ENCODE peak calls at places on chromosomes 4 and X, in four cellular contexts. Z is CD4-positive, alpha-beta T cell; C is MM.1S; W is AG04450. Q is an unnamed sample.

GRCh38 chr4:2079006-2079405 is 19.9 kb downstream of the NAT8L start:
- DNase-seq in Z (no peak), C (no peak), W (no peak), Q (no peak)

GRCh38 chr4:112279025-112279881 is 6.5 kb downstream of the TIFA start:
- DNase-seq in Z (no peak), C (peak; percentile 70), W (no peak), Q (no peak)

GRCh38 chr4:158111241-158111640 is 61.6 kb downstream of the GASK1B start:
- DNase-seq in Z (no peak), C (no peak), W (no peak), Q (no peak)

GRCh38 chr4:108774809-108775530 is 12.1 kb upstream of the ETNPPL start:
- DNase-seq in Z (no peak), C (no peak), W (no peak), Q (no peak)

GRCh38 chr4:185112104-185112503 is 31.0 kb upstream of the SLC25A4 start:
- DNase-seq in Z (no peak), C (peak; percentile 15), W (peak; percentile 75), Q (no peak)

GRCh38 chr4:30396772-30397475 is 323.2 kb upstream of the PCDH7 start:
- DNase-seq in Z (no peak), C (no peak), W (no peak), Q (no peak)

GRCh38 chrX:155334486-155335316 is at the start of gene CLIC2:
- DNase-seq in Z (no peak), C (peak; percentile 82), W (peak; percentile 59), Q (no peak)

GRCh38 chrX:13387656-13388421 is 68.0 kb upstream of the ATXN3L start:
- DNase-seq in Z (no peak), C (no peak), W (no peak), Q (no peak)

GRCh38 chr4:147160908-147161513 is 215.3 kb upstream of the TTC29 start:
- DNase-seq in Z (no peak), C (peak; percentile 47), W (peak; percentile 16), Q (no peak)

GRCh38 chr4:81429607-81430006 is 42.1 kb downstream of the RASGEF1B start:
- DNase-seq in Z (no peak), C (no peak), W (no peak), Q (no peak)
- H3K27ac ChIP-seq in Z (no peak overlapping the region), C (no peak overlapping the region), W (no peak overlapping the region), Q (peak overlapping the region; percentile 9)

GRCh38 chrX:31178064-31178768 is 106.4 kb upstream of the FTHL17 start:
- DNase-seq in Z (no peak), C (no peak), W (no peak), Q (no peak)
- H3K27ac ChIP-seq in Z (no peak overlapping the region), C (no peak overlapping the region), W (no peak overlapping the region), Q (no peak overlapping the region)

DNA sequence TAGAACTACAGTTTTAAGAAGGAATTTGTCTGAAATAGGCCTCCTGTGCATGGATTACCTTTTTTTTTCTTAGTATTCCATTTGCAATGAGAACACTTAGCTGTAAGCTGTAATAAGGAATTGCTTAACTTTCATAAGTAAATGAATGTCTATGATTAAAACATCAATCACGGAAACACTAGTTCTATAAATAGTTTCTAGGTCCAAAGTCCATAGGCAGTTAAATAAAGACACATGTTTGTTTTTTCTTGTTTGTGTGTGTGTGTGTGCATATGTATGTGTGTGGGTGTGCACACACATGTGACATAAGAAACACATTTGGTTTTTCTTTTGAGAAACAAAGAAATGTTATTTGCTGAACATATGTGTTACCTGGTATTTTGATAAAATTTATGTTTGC is 11.2 kb downstream of the GPRIN3 start:
- DNase-seq in Z (no peak), C (peak; percentile 36), W (no peak), Q (no peak)
- H3K27ac ChIP-seq in Z (no peak overlapping the region), C (peak overlapping the region; percentile 100), W (no peak overlapping the region), Q (no peak overlapping the region)

GRCh38 chrX:44874481-44875184 is 1.6 kb downstream of the KDM6A start:
- DNase-seq in Z (peak; percentile 29), C (peak; percentile 13), W (no peak), Q (no peak)

GRCh38 chrX:44876076-44876475 is 3.1 kb downstream of the KDM6A start:
- DNase-seq in Z (no peak), C (no peak), W (no peak), Q (no peak)

GRCh38 chrX:44876767-44877166 is 3.8 kb downstream of the KDM6A start:
- DNase-seq in Z (no peak), C (no peak), W (no peak), Q (no peak)

GRCh38 chrX:44873415-44874270 is 655 bp downstream of the KDM6A start:
- DNase-seq in Z (peak; percentile 43), C (peak; percentile 21), W (no peak), Q (peak; percentile 68)

DNA sequence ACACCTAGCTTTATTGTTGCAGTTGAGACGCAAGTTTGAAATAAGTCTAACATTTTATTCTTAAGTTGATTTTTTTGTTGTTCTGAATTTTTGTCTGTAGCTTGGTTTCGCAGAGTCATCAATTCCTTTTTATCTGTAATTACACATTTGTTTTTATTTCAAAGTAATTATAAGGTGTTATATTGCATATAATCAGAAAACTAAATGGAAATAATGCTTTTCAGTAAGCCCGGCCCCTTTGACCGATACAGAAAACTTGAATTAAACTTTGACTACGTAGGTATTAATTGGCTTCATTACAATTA is 2.1 kb downstream of the KDM6A start:
- DNase-seq in Z (no peak), C (no peak), W (no peak), Q (no peak)
- H3K27ac ChIP-seq in Z (no peak overlapping the region), C (peak overlapping the region; percentile 1), W (no peak overlapping the region), Q (no peak overlapping the region)

DNA sequence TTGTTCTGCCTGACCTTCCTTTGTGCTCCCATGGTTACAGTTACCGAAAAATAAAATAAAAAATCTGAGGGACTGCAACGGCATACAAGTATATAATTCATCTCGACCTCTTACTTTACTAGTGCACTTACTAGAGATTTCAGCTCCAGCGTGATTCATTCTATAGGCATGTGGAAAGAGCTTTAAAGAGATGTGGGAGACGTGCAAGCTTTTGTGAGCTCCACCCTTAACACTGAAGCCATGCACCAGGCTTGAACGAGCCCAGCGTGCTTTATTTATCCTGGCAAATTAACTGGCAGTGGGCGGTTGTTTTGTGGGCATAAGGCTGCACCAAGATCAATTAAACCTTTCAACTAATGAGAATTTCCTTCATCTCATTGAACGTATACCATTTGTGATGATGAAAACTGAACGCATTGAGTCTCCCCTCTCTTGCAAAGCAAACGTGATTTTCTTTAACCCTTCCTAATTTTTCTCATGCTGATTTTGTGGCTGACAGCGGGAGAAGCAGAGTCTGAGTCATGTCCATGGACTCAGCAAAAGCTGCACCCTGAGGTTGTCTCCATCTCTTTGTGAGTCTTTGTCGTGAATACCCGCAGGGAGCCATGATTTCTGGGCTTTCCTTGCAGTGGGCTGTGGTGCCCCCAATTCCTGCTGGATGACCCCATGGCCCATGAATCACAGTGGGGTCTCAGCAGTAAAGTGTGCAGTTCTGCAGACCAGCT is 60.1 kb downstream of the MXRA5 start:
- DNase-seq in Z (no peak), C (no peak), W (no peak), Q (no peak)
- H3K27ac ChIP-seq in Z (no peak overlapping the region), C (no peak overlapping the region), W (peak overlapping the region; percentile 78), Q (no peak overlapping the region)

DNA sequence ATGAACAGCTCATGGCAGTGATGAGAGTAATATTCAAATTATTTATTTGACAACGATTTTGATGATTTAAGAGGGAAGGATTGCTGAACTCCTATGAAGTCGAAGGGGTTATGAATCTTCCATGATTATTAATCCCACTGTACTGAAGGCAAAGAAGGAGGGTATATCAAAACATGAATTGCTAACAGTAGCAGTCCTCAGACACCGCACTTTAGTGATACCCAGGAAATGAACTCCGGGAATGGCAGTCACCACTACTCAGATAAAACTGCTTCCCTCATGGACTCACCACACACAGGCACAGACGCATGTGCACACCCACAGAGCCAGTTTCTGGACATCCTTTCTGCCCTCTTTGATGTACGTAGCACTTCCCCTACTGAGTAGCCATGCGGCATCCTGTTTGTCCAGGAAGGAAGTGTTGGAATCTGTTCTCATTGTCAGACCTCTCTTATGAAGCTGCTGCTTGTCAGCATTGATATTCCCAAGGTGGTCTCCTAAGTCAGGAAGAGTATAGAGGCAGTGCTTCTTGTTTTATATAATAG is 95.7 kb downstream of the DCLK2 start:
- DNase-seq in Z (no peak), C (no peak), W (no peak), Q (no peak)
- H3K27ac ChIP-seq in Z (no peak overlapping the region), C (no peak overlapping the region), W (no peak overlapping the region), Q (peak overlapping the region; percentile 48)

GRCh38 chrX:10570601-10571000 is 49.8 kb downstream of the MID1 start:
- DNase-seq in Z (no peak), C (no peak), W (no peak), Q (no peak)

GRCh38 chrX:10566726-10567097 is 53.7 kb downstream of the MID1 start:
- DNase-seq in Z (no peak), C (no peak), W (no peak), Q (no peak)

GRCh38 chrX:10568428-10568827 is 52.0 kb downstream of the MID1 start:
- DNase-seq in Z (no peak), C (no peak), W (no peak), Q (no peak)

GRCh38 chrX:10567136-10567535 is 53.2 kb downstream of the MID1 start:
- DNase-seq in Z (no peak), C (no peak), W (no peak), Q (no peak)

GRCh38 chrX:10569946-10570345 is 50.4 kb downstream of the MID1 start:
- DNase-seq in Z (no peak), C (no peak), W (no peak), Q (no peak)
- H3K27ac ChIP-seq in Z (no peak overlapping the region), C (no peak overlapping the region), W (peak overlapping the region; percentile 34), Q (no peak overlapping the region)

GRCh38 chr4:78612398-78613005 is 60.9 kb downstream of the ANXA3 start:
- DNase-seq in Z (no peak), C (peak; percentile 63), W (peak; percentile 26), Q (no peak)

GRCh38 chr4:78610546-78611214 is 59.1 kb downstream of the ANXA3 start:
- DNase-seq in Z (no peak), C (peak; percentile 74), W (no peak), Q (no peak)

GRCh38 chr4:78611215-78611558 is 59.6 kb downstream of the ANXA3 start:
- DNase-seq in Z (no peak), C (no peak), W (no peak), Q (no peak)

GRCh38 chr4:78616046-78616498 is 64.5 kb downstream of the ANXA3 start:
- DNase-seq in Z (no peak), C (no peak), W (no peak), Q (no peak)

GRCh38 chr4:78613522-78614311 is 62.1 kb downstream of the ANXA3 start:
- DNase-seq in Z (no peak), C (peak; percentile 76), W (no peak), Q (no peak)
- H3K27ac ChIP-seq in Z (no peak overlapping the region), C (peak overlapping the region; percentile 48), W (no peak overlapping the region), Q (no peak overlapping the region)

GRCh38 chr4:83115000-83115399 is 471 bp upstream of the PLAC8 start:
- DNase-seq in Z (no peak), C (no peak), W (peak; percentile 4), Q (no peak)
- H3K27ac ChIP-seq in Z (peak overlapping the region; percentile 47), C (peak overlapping the region; percentile 54), W (no peak overlapping the region), Q (no peak overlapping the region)

Q was measured in caudate nucleus.